ENCODE peak calls at places on chromosomes 7 and 10, in six cellular contexts. One of them, this sample, is unnamed. For H3K9me3, the result is how much of the 10 kb centered on the place peaks cover.

GRCh38 chr7:88357295-88357694 is 50.6 kb upstream of the STEAP4 start:
- DNase-seq in H9: no peak
- DNase-seq in IMR-90: no peak
- DNase-seq in mesenchymal stem cell: no peak
- DNase-seq in trophoblast cell: no peak
- DNase-seq in H1: no peak
- DNase-seq in this sample: no peak

GRCh38 chr7:136958016-136958415 is 89.6 kb downstream of the CHRM2 start:
- DNase-seq in H9: no peak
- DNase-seq in IMR-90: peak
- DNase-seq in mesenchymal stem cell: peak
- DNase-seq in trophoblast cell: no peak
- DNase-seq in H1: no peak
- DNase-seq in this sample: no peak

GRCh38 chr10:101511938-101512337 is 76.1 kb downstream of the POLL start:
- DNase-seq in H9: no peak
- DNase-seq in IMR-90: no peak
- DNase-seq in mesenchymal stem cell: no peak
- DNase-seq in trophoblast cell: no peak
- DNase-seq in H1: no peak
- DNase-seq in this sample: no peak

GRCh38 chr7:150945853-150946825 is 32.0 kb downstream of the KCNH2 start:
- DNase-seq in H9: peak
- DNase-seq in IMR-90: no peak
- DNase-seq in mesenchymal stem cell: no peak
- DNase-seq in trophoblast cell: no peak
- DNase-seq in H1: no peak
- DNase-seq in this sample: no peak

GRCh38 chr7:28458732-28459131 is 46.4 kb downstream of the CREB5 start:
- DNase-seq in H9: peak
- DNase-seq in IMR-90: no peak
- DNase-seq in mesenchymal stem cell: no peak
- DNase-seq in trophoblast cell: no peak
- DNase-seq in H1: no peak
- DNase-seq in this sample: no peak

GRCh38 chr7:130350945-130351663 is 6.5 kb downstream of the CPA5 start:
- DNase-seq in H9: no peak
- DNase-seq in IMR-90: no peak
- DNase-seq in mesenchymal stem cell: peak
- DNase-seq in trophoblast cell: no peak
- DNase-seq in H1: no peak
- DNase-seq in this sample: no peak

GRCh38 chr7:92359801-92360200 is 87.5 kb upstream of the GATAD1 start:
- DNase-seq in H9: no peak
- DNase-seq in IMR-90: peak
- DNase-seq in mesenchymal stem cell: peak
- DNase-seq in trophoblast cell: no peak
- DNase-seq in H1: no peak
- DNase-seq in this sample: no peak

GRCh38 chr10:97401455-97401919 is 347 bp upstream of the RRP12 start:
- DNase-seq in H9: peak
- DNase-seq in IMR-90: no peak
- DNase-seq in mesenchymal stem cell: no peak
- DNase-seq in trophoblast cell: no peak
- DNase-seq in H1: no peak
- DNase-seq in this sample: no peak

GRCh38 chr7:16728811-16729210 is 24.7 kb upstream of the TSPAN13 start:
- DNase-seq in H9: no peak
- DNase-seq in IMR-90: no peak
- DNase-seq in mesenchymal stem cell: no peak
- DNase-seq in trophoblast cell: no peak
- DNase-seq in H1: no peak
- DNase-seq in this sample: no peak

GRCh38 chr7:100793806-100794660 is 33.3 kb downstream of the EPHB4 start:
- DNase-seq in H9: no peak
- DNase-seq in IMR-90: peak
- DNase-seq in mesenchymal stem cell: peak
- DNase-seq in trophoblast cell: no peak
- DNase-seq in H1: no peak
- DNase-seq in this sample: no peak

GRCh38 chr7:27187702-27188665 is 3.0 kb upstream of the HOXA11 start:
- DNase-seq in H9: peak
- DNase-seq in IMR-90: no peak
- DNase-seq in mesenchymal stem cell: no peak
- DNase-seq in trophoblast cell: no peak
- DNase-seq in H1: no peak
- DNase-seq in this sample: no peak

GRCh38 chr10:102931643-102932042 is 13.5 kb downstream of the CNNM2 start:
- DNase-seq in H9: no peak
- DNase-seq in IMR-90: no peak
- DNase-seq in mesenchymal stem cell: no peak
- DNase-seq in trophoblast cell: no peak
- DNase-seq in H1: no peak
- DNase-seq in this sample: no peak

GRCh38 chr7:93693796-93694195 is 119.3 kb upstream of the CALCR start:
- DNase-seq in H9: no peak
- DNase-seq in IMR-90: no peak
- DNase-seq in mesenchymal stem cell: no peak
- DNase-seq in trophoblast cell: no peak
- DNase-seq in H1: no peak
- DNase-seq in this sample: no peak

GRCh38 chr10:127932521-127933270 is 25.8 kb downstream of the PTPRE start:
- DNase-seq in H9: no peak
- DNase-seq in IMR-90: no peak
- DNase-seq in mesenchymal stem cell: no peak
- DNase-seq in trophoblast cell: no peak
- DNase-seq in H1: no peak
- DNase-seq in this sample: no peak

GRCh38 chr10:23047201-23048050 is 48.0 kb upstream of the MSRB2 start:
- DNase-seq in H9: no peak
- DNase-seq in IMR-90: peak
- DNase-seq in mesenchymal stem cell: peak
- DNase-seq in trophoblast cell: peak
- DNase-seq in H1: no peak
- DNase-seq in this sample: no peak

GRCh38 chr10:93357680-93358079 is 124.5 kb downstream of the MYOF start:
- DNase-seq in H9: peak
- DNase-seq in IMR-90: peak
- DNase-seq in mesenchymal stem cell: peak
- DNase-seq in trophoblast cell: no peak
- DNase-seq in H1: no peak
- DNase-seq in this sample: peak

GRCh38 chr7:1419688-1420087 is 39.6 kb downstream of the MICALL2 start:
- DNase-seq in H9: peak
- DNase-seq in IMR-90: no peak
- DNase-seq in mesenchymal stem cell: no peak
- DNase-seq in trophoblast cell: no peak
- DNase-seq in H1: no peak
- DNase-seq in this sample: no peak

GRCh38 chr10:43640603-43641002 is 8.1 kb downstream of the ZNF32 start:
- DNase-seq in H9: no peak
- DNase-seq in IMR-90: peak
- DNase-seq in mesenchymal stem cell: no peak
- DNase-seq in trophoblast cell: no peak
- DNase-seq in H1: no peak
- DNase-seq in this sample: no peak

GRCh38 chr10:43645866-43646265 is 2.8 kb downstream of the ZNF32 start:
- DNase-seq in H9: no peak
- DNase-seq in IMR-90: no peak
- DNase-seq in mesenchymal stem cell: no peak
- DNase-seq in trophoblast cell: peak
- DNase-seq in H1: no peak
- DNase-seq in this sample: no peak

GRCh38 chr10:43648083-43648391 is 644 bp downstream of the ZNF32 start:
- DNase-seq in H9: no peak
- DNase-seq in IMR-90: no peak
- DNase-seq in mesenchymal stem cell: peak
- DNase-seq in trophoblast cell: no peak
- DNase-seq in H1: no peak
- DNase-seq in this sample: no peak

GRCh38 chr10:43647576-43647975 is 1.1 kb downstream of the ZNF32 start:
- DNase-seq in H9: no peak
- DNase-seq in IMR-90: no peak
- DNase-seq in mesenchymal stem cell: no peak
- DNase-seq in trophoblast cell: peak
- DNase-seq in H1: no peak
- DNase-seq in this sample: no peak

GRCh38 chr10:43644252-43644651 is 4.4 kb downstream of the ZNF32 start:
- DNase-seq in H9: no peak
- DNase-seq in IMR-90: peak
- DNase-seq in mesenchymal stem cell: no peak
- DNase-seq in trophoblast cell: no peak
- DNase-seq in H1: no peak
- DNase-seq in this sample: no peak
- H3K9me3 ChIP-seq in H9: under half
- H3K9me3 ChIP-seq in IMR-90: under half
- H3K9me3 ChIP-seq in mesenchymal stem cell: half or more
- H3K9me3 ChIP-seq in trophoblast cell: under half
- H3K9me3 ChIP-seq in H1: half or more
- H3K9me3 ChIP-seq in this sample: under half

DNA sequence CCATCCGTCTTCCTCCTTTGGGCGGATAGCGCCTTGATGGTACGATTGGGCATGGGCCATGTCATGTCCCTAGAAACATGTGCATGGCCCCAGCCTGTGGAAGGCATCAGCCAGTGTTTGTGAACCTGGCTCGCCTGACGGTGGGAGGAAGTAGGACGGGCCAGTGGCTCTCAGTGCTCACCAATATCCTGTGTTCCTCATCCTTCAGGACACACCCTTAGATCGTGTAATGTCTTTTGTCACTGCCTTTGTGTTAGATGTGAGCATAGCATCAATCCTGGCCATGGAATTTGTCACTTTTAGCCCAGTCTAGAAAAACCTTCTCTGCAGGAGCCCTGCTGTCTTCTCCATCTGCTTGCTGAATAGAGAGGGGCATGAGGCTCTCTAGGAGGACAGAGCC is 77.6 kb downstream of the PFKFB3 start:
- DNase-seq in H9: no peak
- DNase-seq in IMR-90: no peak
- DNase-seq in mesenchymal stem cell: no peak
- DNase-seq in trophoblast cell: no peak
- DNase-seq in H1: no peak
- DNase-seq in this sample: no peak
- H2BK120ac ChIP-seq in H9: no peak
- H2BK120ac ChIP-seq in IMR-90: peak
- H2BK120ac ChIP-seq in mesenchymal stem cell: peak
- H2BK120ac ChIP-seq in trophoblast cell: peak
- H2BK120ac ChIP-seq in H1: no peak
- H2BK120ac ChIP-seq in this sample: no peak

GRCh38 chr10:95392711-95393164 is 101.9 kb upstream of the PDLIM1 start:
- DNase-seq in H9: no peak
- DNase-seq in IMR-90: no peak
- DNase-seq in mesenchymal stem cell: no peak
- DNase-seq in trophoblast cell: no peak
- DNase-seq in H1: no peak
- DNase-seq in this sample: no peak
- H2AFZ ChIP-seq in H9: no peak
- H2AFZ ChIP-seq in IMR-90: peak
- H2AFZ ChIP-seq in mesenchymal stem cell: no peak
- H2AFZ ChIP-seq in trophoblast cell: no peak
- H2AFZ ChIP-seq in H1: no peak
- H2AFZ ChIP-seq in this sample: no peak

GRCh38 chr7:121504478-121504877 is 108.4 kb upstream of the FAM3C start:
- DNase-seq in H9: peak
- DNase-seq in IMR-90: peak
- DNase-seq in mesenchymal stem cell: peak
- DNase-seq in trophoblast cell: peak
- DNase-seq in H1: no peak
- DNase-seq in this sample: no peak
- H3K9me3 ChIP-seq in H9: under half
- H3K9me3 ChIP-seq in IMR-90: under half
- H3K9me3 ChIP-seq in mesenchymal stem cell: under half
- H3K9me3 ChIP-seq in trophoblast cell: under half
- H3K9me3 ChIP-seq in H1: under half
- H3K9me3 ChIP-seq in this sample: under half

DNA sequence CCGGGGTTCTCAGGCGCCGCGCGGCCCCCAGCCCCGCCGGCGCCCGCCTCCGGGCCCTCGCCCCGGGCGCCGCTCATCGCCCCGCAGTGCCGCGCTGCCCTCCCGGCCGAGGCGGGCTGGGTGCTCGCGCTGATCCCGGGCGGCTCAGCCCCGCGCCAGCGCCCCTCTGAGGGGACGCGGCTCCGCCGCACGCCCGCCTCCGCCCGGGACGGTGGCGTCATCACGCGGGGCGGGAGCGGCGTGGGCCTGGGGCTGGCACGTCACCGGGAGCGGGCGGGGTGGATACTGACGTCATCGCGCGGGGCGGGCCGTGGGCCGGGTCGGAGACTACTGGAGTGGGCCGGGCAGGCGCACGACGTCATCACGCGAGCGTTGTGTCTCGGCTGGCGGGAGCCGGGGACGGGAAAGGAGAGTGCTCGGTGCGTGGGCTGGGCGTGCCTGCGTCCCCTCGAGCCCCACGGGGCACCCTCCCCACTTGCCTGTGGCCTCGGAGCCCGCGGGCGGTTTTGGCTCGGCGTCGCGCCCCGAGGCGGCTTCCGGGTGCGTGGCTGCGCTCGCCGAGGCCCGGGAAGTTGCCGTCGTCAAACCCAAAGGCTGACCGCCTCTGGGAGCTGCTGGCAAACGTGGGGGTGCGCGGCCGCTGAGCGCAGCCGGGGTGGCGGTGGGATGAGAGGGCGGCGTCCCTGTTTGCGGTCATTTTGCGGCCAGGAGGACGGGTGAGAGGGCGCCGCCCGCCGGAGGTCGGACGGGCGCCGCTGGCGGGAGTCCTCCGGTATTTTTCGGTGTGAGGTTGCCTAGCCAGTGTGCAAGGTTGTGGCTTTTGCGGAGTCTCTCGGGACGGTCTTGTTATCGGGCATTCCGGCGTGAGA is at the start of gene ESYT2:
- DNase-seq in H9: peak
- DNase-seq in IMR-90: peak
- DNase-seq in mesenchymal stem cell: peak
- DNase-seq in trophoblast cell: peak
- DNase-seq in H1: no peak
- DNase-seq in this sample: peak
- H2BK120ac ChIP-seq in H9: no peak
- H2BK120ac ChIP-seq in IMR-90: peak
- H2BK120ac ChIP-seq in mesenchymal stem cell: peak
- H2BK120ac ChIP-seq in trophoblast cell: peak
- H2BK120ac ChIP-seq in H1: no peak
- H2BK120ac ChIP-seq in this sample: peak

DNA sequence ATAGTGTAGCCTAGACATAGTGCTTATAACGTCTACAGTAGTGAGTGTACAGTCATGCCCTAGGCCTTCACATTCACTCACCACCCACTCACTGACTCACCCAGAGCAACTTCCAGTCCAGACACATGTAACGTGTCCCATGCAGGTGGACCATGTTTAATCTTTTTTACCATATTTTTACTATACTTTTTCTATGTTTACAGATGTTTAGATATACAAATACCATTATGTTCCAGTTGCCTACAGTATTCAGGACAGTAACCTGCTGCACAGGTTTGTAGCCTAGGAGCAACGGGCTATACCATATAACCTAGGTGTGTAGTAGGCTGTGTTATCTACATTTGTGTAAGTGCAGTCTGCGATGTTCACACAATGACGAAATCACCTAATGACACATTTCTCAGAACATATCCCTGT is 11.0 kb downstream of the MPP7 start:
- DNase-seq in H9: no peak
- DNase-seq in IMR-90: peak
- DNase-seq in mesenchymal stem cell: peak
- DNase-seq in trophoblast cell: peak
- DNase-seq in H1: no peak
- DNase-seq in this sample: no peak
- H2AFZ ChIP-seq in H9: no peak
- H2AFZ ChIP-seq in IMR-90: no peak
- H2AFZ ChIP-seq in mesenchymal stem cell: no peak
- H2AFZ ChIP-seq in trophoblast cell: no peak
- H2AFZ ChIP-seq in H1: no peak
- H2AFZ ChIP-seq in this sample: no peak